ENCODE peak calls at places on chromosomes 13 and 19, in five cellular contexts. One of them, this sample, is unnamed.

GRCh38 chr19:801030-801860 is 4.0 kb downstream of the PTBP1 start:
- DNase-seq in omental fat pad: no peak
- DNase-seq in right atrium auricular region: peak
- DNase-seq in AG04450: no peak
- DNase-seq in Caco-2: no peak
- DNase-seq in this sample: no peak

GRCh38 chr19:11554160-11554559 is 4.9 kb downstream of the ELOF1 start:
- DNase-seq in omental fat pad: no peak
- DNase-seq in right atrium auricular region: no peak
- DNase-seq in AG04450: no peak
- DNase-seq in Caco-2: no peak
- DNase-seq in this sample: no peak

GRCh38 chr13:36997716-36998427 is 1.3 kb downstream of the ALG5 start:
- DNase-seq in omental fat pad: no peak
- DNase-seq in right atrium auricular region: no peak
- DNase-seq in AG04450: no peak
- DNase-seq in Caco-2: no peak
- DNase-seq in this sample: no peak

GRCh38 chr19:10654610-10655456 is 687 bp downstream of the ILF3 start:
- DNase-seq in omental fat pad: no peak
- DNase-seq in right atrium auricular region: no peak
- DNase-seq in AG04450: no peak
- DNase-seq in Caco-2: peak
- DNase-seq in this sample: no peak

GRCh38 chr13:78468546-78469060 is 134.7 kb downstream of the POU4F1 start:
- DNase-seq in omental fat pad: no peak
- DNase-seq in right atrium auricular region: no peak
- DNase-seq in AG04450: no peak
- DNase-seq in Caco-2: no peak
- DNase-seq in this sample: no peak

GRCh38 chr13:94858856-94859811 is 146.8 kb upstream of the SOX21 start:
- DNase-seq in omental fat pad: no peak
- DNase-seq in right atrium auricular region: no peak
- DNase-seq in AG04450: no peak
- DNase-seq in Caco-2: no peak
- DNase-seq in this sample: no peak

GRCh38 chr13:94079876-94080275 is 399.6 kb downstream of the DCT start:
- DNase-seq in omental fat pad: no peak
- DNase-seq in right atrium auricular region: no peak
- DNase-seq in AG04450: no peak
- DNase-seq in Caco-2: no peak
- DNase-seq in this sample: no peak

GRCh38 chr19:19110410-19111137 is 27.7 kb downstream of the TMEM161A start:
- DNase-seq in omental fat pad: no peak
- DNase-seq in right atrium auricular region: no peak
- DNase-seq in AG04450: no peak
- DNase-seq in Caco-2: no peak
- DNase-seq in this sample: no peak

GRCh38 chr19:28290963-28291657 is 921.8 kb downstream of the UQCRFS1 start:
- DNase-seq in omental fat pad: no peak
- DNase-seq in right atrium auricular region: no peak
- DNase-seq in AG04450: no peak
- DNase-seq in Caco-2: no peak
- DNase-seq in this sample: no peak

GRCh38 chr19:38529610-38530009 is 88.1 kb downstream of the MAP4K1 start:
- DNase-seq in omental fat pad: no peak
- DNase-seq in right atrium auricular region: no peak
- DNase-seq in AG04450: no peak
- DNase-seq in Caco-2: no peak
- DNase-seq in this sample: no peak

GRCh38 chr13:24660023-24660806 is 20.0 kb upstream of the ATP12A start:
- DNase-seq in omental fat pad: no peak
- DNase-seq in right atrium auricular region: no peak
- DNase-seq in AG04450: no peak
- DNase-seq in Caco-2: no peak
- DNase-seq in this sample: no peak

GRCh38 chr13:43237616-43238015 is 214.2 kb downstream of the DNAJC15 start:
- DNase-seq in omental fat pad: no peak
- DNase-seq in right atrium auricular region: no peak
- DNase-seq in AG04450: no peak
- DNase-seq in Caco-2: no peak
- DNase-seq in this sample: no peak

GRCh38 chr13:80173224-80173623 is 167.7 kb downstream of the SPRY2 start:
- DNase-seq in omental fat pad: no peak
- DNase-seq in right atrium auricular region: no peak
- DNase-seq in AG04450: no peak
- DNase-seq in Caco-2: no peak
- DNase-seq in this sample: no peak

GRCh38 chr19:15161028-15161984 is 39.5 kb downstream of the NOTCH3 start:
- DNase-seq in omental fat pad: no peak
- DNase-seq in right atrium auricular region: no peak
- DNase-seq in AG04450: no peak
- DNase-seq in Caco-2: peak
- DNase-seq in this sample: no peak

GRCh38 chr13:80131204-80131603 is 209.7 kb downstream of the SPRY2 start:
- DNase-seq in omental fat pad: peak
- DNase-seq in right atrium auricular region: peak
- DNase-seq in AG04450: no peak
- DNase-seq in Caco-2: peak
- DNase-seq in this sample: no peak

GRCh38 chr13:26664942-26665341 is 95.6 kb downstream of the GPR12 start:
- DNase-seq in omental fat pad: no peak
- DNase-seq in right atrium auricular region: no peak
- DNase-seq in AG04450: no peak
- DNase-seq in Caco-2: no peak
- DNase-seq in this sample: no peak

GRCh38 chr19:11361771-11362731 is 6.8 kb downstream of the PLPPR2 start:
- DNase-seq in omental fat pad: no peak
- DNase-seq in right atrium auricular region: no peak
- DNase-seq in AG04450: no peak
- DNase-seq in Caco-2: no peak
- DNase-seq in this sample: no peak

GRCh38 chr13:30138511-30138910 is 168.8 kb downstream of the KATNAL1 start:
- DNase-seq in omental fat pad: no peak
- DNase-seq in right atrium auricular region: no peak
- DNase-seq in AG04450: no peak
- DNase-seq in Caco-2: no peak
- DNase-seq in this sample: no peak

GRCh38 chr13:63307239-63307638 is 1891.6 kb upstream of the PCDH20 start:
- DNase-seq in omental fat pad: no peak
- DNase-seq in right atrium auricular region: no peak
- DNase-seq in AG04450: no peak
- DNase-seq in Caco-2: no peak
- DNase-seq in this sample: no peak

GRCh38 chr13:77480071-77480470 is 55.4 kb upstream of the SCEL start:
- DNase-seq in omental fat pad: no peak
- DNase-seq in right atrium auricular region: no peak
- DNase-seq in AG04450: no peak
- DNase-seq in Caco-2: no peak
- DNase-seq in this sample: no peak

GRCh38 chr19:42468273-42468796 is 25.6 kb upstream of the CXCL17 start:
- DNase-seq in omental fat pad: no peak
- DNase-seq in right atrium auricular region: no peak
- DNase-seq in AG04450: peak
- DNase-seq in Caco-2: no peak
- DNase-seq in this sample: peak

GRCh38 chr19:48509467-48510194 is 2.0 kb downstream of the LMTK3 start:
- DNase-seq in omental fat pad: no peak
- DNase-seq in right atrium auricular region: no peak
- DNase-seq in AG04450: no peak
- DNase-seq in Caco-2: no peak
- DNase-seq in this sample: no peak

GRCh38 chr19:30227071-30227621 is 145.0 kb upstream of the ZNF536 start:
- DNase-seq in omental fat pad: no peak
- DNase-seq in right atrium auricular region: no peak
- DNase-seq in AG04450: no peak
- DNase-seq in Caco-2: peak
- DNase-seq in this sample: no peak

GRCh38 chr19:49064768-49065611 is at the start of gene NTF4:
- DNase-seq in omental fat pad: no peak
- DNase-seq in right atrium auricular region: no peak
- DNase-seq in AG04450: no peak
- DNase-seq in Caco-2: peak
- DNase-seq in this sample: no peak

GRCh38 chr19:31232220-31232619 is 117.0 kb downstream of the TSHZ3 start:
- DNase-seq in omental fat pad: no peak
- DNase-seq in right atrium auricular region: no peak
- DNase-seq in AG04450: peak
- DNase-seq in Caco-2: no peak
- DNase-seq in this sample: no peak

GRCh38 chr13:113991676-113992179 is 17.9 kb upstream of the C13orf46 start:
- DNase-seq in omental fat pad: no peak
- DNase-seq in right atrium auricular region: no peak
- DNase-seq in AG04450: no peak
- DNase-seq in Caco-2: no peak
- DNase-seq in this sample: no peak

GRCh38 chr19:40677156-40677555 is 13.3 kb downstream of the NUMBL start:
- DNase-seq in omental fat pad: no peak
- DNase-seq in right atrium auricular region: no peak
- DNase-seq in AG04450: no peak
- DNase-seq in Caco-2: no peak
- DNase-seq in this sample: no peak

GRCh38 chr19:48363500-48363809 is 285 bp downstream of the TMEM143 start:
- DNase-seq in omental fat pad: peak
- DNase-seq in right atrium auricular region: peak
- DNase-seq in AG04450: no peak
- DNase-seq in Caco-2: no peak
- DNase-seq in this sample: no peak

GRCh38 chr19:18290250-18291018 is 9.0 kb upstream of the JUND start:
- DNase-seq in omental fat pad: no peak
- DNase-seq in right atrium auricular region: no peak
- DNase-seq in AG04450: no peak
- DNase-seq in Caco-2: no peak
- DNase-seq in this sample: no peak

GRCh38 chr19:34171539-34171876 is 796 bp upstream of the LSM14A start:
- DNase-seq in omental fat pad: no peak
- DNase-seq in right atrium auricular region: no peak
- DNase-seq in AG04450: peak
- DNase-seq in Caco-2: no peak
- DNase-seq in this sample: no peak

GRCh38 chr19:19944583-19944880 is 43.8 kb downstream of the ZNF93 start:
- DNase-seq in omental fat pad: no peak
- DNase-seq in right atrium auricular region: no peak
- DNase-seq in AG04450: no peak
- DNase-seq in Caco-2: no peak
- DNase-seq in this sample: no peak

GRCh38 chr13:107650081-107650701 is 565.1 kb downstream of the LIG4 start:
- DNase-seq in omental fat pad: peak
- DNase-seq in right atrium auricular region: no peak
- DNase-seq in AG04450: no peak
- DNase-seq in Caco-2: peak
- DNase-seq in this sample: no peak

GRCh38 chr19:11338164-11338563 is 1.3 kb downstream of the RAB3D start:
- DNase-seq in omental fat pad: no peak
- DNase-seq in right atrium auricular region: no peak
- DNase-seq in AG04450: no peak
- DNase-seq in Caco-2: no peak
- DNase-seq in this sample: no peak

GRCh38 chr19:46347572-46347883 is 641 bp downstream of the PPP5C start:
- DNase-seq in omental fat pad: no peak
- DNase-seq in right atrium auricular region: no peak
- DNase-seq in AG04450: no peak
- DNase-seq in Caco-2: no peak
- DNase-seq in this sample: no peak
- TF ChIP-seq CTCF in omental fat pad: no peak
- TF ChIP-seq CTCF in right atrium auricular region: peak
- TF ChIP-seq CTCF in AG04450: no peak
- TF ChIP-seq CTCF in Caco-2: no peak
- TF ChIP-seq CTCF in this sample: no peak

GRCh38 chr13:28528848-28529247 is 33.9 kb upstream of the FLT1 start:
- DNase-seq in omental fat pad: no peak
- DNase-seq in right atrium auricular region: no peak
- DNase-seq in AG04450: no peak
- DNase-seq in Caco-2: peak
- DNase-seq in this sample: no peak
- TF ChIP-seq CTCF in omental fat pad: no peak
- TF ChIP-seq CTCF in right atrium auricular region: no peak
- TF ChIP-seq CTCF in AG04450: no peak
- TF ChIP-seq CTCF in Caco-2: peak
- TF ChIP-seq CTCF in this sample: no peak

GRCh38 chr13:111854403-111854802 is 212.5 kb upstream of the SOX1 start:
- DNase-seq in omental fat pad: no peak
- DNase-seq in right atrium auricular region: peak
- DNase-seq in AG04450: no peak
- DNase-seq in Caco-2: no peak
- DNase-seq in this sample: no peak
- TF ChIP-seq CTCF in omental fat pad: no peak
- TF ChIP-seq CTCF in right atrium auricular region: no peak
- TF ChIP-seq CTCF in AG04450: no peak
- TF ChIP-seq CTCF in Caco-2: no peak
- TF ChIP-seq CTCF in this sample: no peak

GRCh38 chr19:2063824-2064223 is 12.8 kb upstream of the MKNK2 start:
- DNase-seq in omental fat pad: no peak
- DNase-seq in right atrium auricular region: no peak
- DNase-seq in AG04450: no peak
- DNase-seq in Caco-2: no peak
- DNase-seq in this sample: no peak

GRCh38 chr19:2061936-2062729 is 11.1 kb upstream of the MKNK2 start:
- DNase-seq in omental fat pad: no peak
- DNase-seq in right atrium auricular region: no peak
- DNase-seq in AG04450: no peak
- DNase-seq in Caco-2: no peak
- DNase-seq in this sample: no peak

GRCh38 chr19:2064395-2064787 is 13.3 kb upstream of the MKNK2 start:
- DNase-seq in omental fat pad: no peak
- DNase-seq in right atrium auricular region: no peak
- DNase-seq in AG04450: no peak
- DNase-seq in Caco-2: no peak
- DNase-seq in this sample: no peak

GRCh38 chr19:2062770-2063169 is 11.7 kb upstream of the MKNK2 start:
- DNase-seq in omental fat pad: no peak
- DNase-seq in right atrium auricular region: no peak
- DNase-seq in AG04450: no peak
- DNase-seq in Caco-2: no peak
- DNase-seq in this sample: no peak

DNA sequence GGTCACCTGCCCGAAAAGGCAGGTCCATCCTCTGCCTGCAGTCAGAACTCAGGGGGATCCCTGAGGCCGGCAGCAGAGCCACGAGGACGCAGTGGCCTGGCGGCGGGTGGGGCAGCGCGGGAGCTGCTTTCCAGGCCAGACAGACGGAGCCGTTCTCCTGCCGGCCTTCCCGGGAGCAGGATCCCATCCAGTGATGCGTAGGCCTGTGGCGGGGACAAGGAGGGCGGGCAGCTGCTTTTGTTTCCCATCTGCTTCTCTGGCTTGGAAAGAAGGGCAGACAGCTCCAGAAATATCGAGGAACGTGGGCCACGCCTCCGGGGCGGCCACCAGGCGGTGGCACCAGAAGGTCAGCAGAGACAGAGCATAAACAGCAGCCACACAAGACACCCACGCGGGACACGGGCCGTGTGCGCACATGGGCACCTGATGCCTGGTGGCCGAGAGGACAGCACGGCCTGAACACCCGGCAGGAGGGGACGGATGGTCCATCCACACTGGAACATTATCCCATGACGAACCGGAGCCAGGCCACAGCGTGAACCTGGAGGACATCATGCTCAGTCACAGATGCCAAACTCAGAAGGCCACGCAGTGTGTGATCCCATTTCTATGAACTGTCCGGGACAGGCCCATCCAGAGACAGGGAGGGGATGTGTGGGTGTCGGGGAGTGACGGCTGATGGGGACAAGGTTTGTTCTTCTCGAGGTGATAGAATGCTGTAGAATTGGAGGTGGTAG is 13.9 kb upstream of the MKNK2 start:
- DNase-seq in omental fat pad: no peak
- DNase-seq in right atrium auricular region: peak
- DNase-seq in AG04450: no peak
- DNase-seq in Caco-2: no peak
- DNase-seq in this sample: no peak
- TF ChIP-seq CTCF in omental fat pad: no peak
- TF ChIP-seq CTCF in right atrium auricular region: no peak
- TF ChIP-seq CTCF in AG04450: no peak
- TF ChIP-seq CTCF in Caco-2: no peak
- TF ChIP-seq CTCF in this sample: no peak